ENCODE peak calls at places on chromosomes 5 and 9, in six cellular contexts. N is frontal cortex; A is hippocampal formation; Q is stimulated activated CD4-positive, alpha-beta T cell treated with anti-CD3 and anti-CD28 coated beads, TNF-alpha, amount 100 ng/mL, for 24 hours; C is astrocyte of the spinal cord; R is EH. L is an unnamed sample.

GRCh38 chr5:90558344-90559192 is at the start of gene ADGRV1:
- DNase-seq in A (peak), C (peak), N (peak), R (peak), Q (peak), L (peak)

GRCh38 chr5:158340608-158341007 is 481.7 kb upstream of the CLINT1 start:
- DNase-seq in A (no peak), R (no peak), N (no peak), C (no peak), Q (no peak), L (no peak)

GRCh38 chr5:95856501-95856981 is 34.0 kb upstream of the GLRX start:
- DNase-seq in Q (no peak), N (no peak), R (no peak), C (no peak), A (no peak), L (no peak)

GRCh38 chr9:113221800-113222481 is 597 bp downstream of the SLC31A1 start:
- DNase-seq in Q (no peak), N (no peak), A (no peak), C (no peak), R (no peak), L (no peak)

GRCh38 chr5:135245521-135246499 is 153.2 kb downstream of the MACROH2A1 start:
- DNase-seq in A (no peak), Q (no peak), R (peak), N (no peak), C (peak), L (no peak)

GRCh38 chr5:24633705-24634325 is 11.0 kb downstream of the CDH10 start:
- DNase-seq in N (no peak), C (peak), A (peak), Q (no peak), R (peak), L (no peak)

GRCh38 chr5:145365464-145365863 is 469.7 kb downstream of the PRELID2 start:
- DNase-seq in R (peak), Q (no peak), C (no peak), N (no peak), A (no peak), L (no peak)

GRCh38 chr9:128337972-128338371 is 2.4 kb upstream of the SLC27A4 start:
- DNase-seq in A (no peak), Q (no peak), R (no peak), N (no peak), C (no peak), L (no peak)

GRCh38 chr5:118854819-118855218 is 133.5 kb downstream of the DTWD2 start:
- DNase-seq in A (no peak), C (no peak), N (no peak), Q (no peak), R (no peak), L (no peak)

GRCh38 chr5:14460844-14461398 is 120.7 kb upstream of the OTULINL start:
- DNase-seq in N (no peak), Q (no peak), A (no peak), R (no peak), C (no peak), L (no peak)

GRCh38 chr5:168328804-168329203 is 37.4 kb downstream of the WWC1 start:
- DNase-seq in C (peak), R (no peak), A (no peak), Q (no peak), N (no peak), L (no peak)